ENCODE peak calls at places on chromosomes 11 and 22, in nine cellular contexts. K is fibroblast of mammary gland, Z is lower lobe of right lung, M is type B pancreatic cell, A is H9, B is heart left ventricle, Q is uterus, E is fibroblast of villous mesenchyme, C is WTC11. S is an unnamed sample.
A peak's percentile ranks its signal among the peaks of the same experiment; 100 is the strongest.

GRCh38 chr11:121012091-121012490 is 11.8 kb upstream of the TBCEL start:
- DNase-seq in C (no peak), Z (no peak), A (no peak), E (no peak), B (no peak), K (no peak), Q (no peak), M (no peak), S (no peak)

GRCh38 chr22:19109198-19110063 is 12.8 kb downstream of the DGCR2 start:
- DNase-seq in B (no peak), K (peak; percentile 67), C (no peak), Z (no peak), M (no peak), E (peak; percentile 91), Q (no peak), A (no peak), S (no peak)

GRCh38 chr22:17780116-17780740 is 6.0 kb upstream of the BID start:
- DNase-seq in Z (no peak), C (no peak), Q (no peak), B (peak; percentile 52), A (no peak), E (no peak), K (no peak), M (no peak), S (no peak)

GRCh38 chr22:20565079-20565734 is 57.8 kb downstream of the MED15 start:
- DNase-seq in C (no peak), Q (no peak), Z (no peak), M (no peak), E (no peak), B (peak; percentile 30), K (peak; percentile 60), A (no peak), S (no peak)

GRCh38 chr22:20953668-20954500 is 13.2 kb upstream of the AIFM3 start:
- DNase-seq in Z (no peak), C (no peak), B (no peak), K (peak; percentile 71), E (peak; percentile 89), A (no peak), M (no peak), Q (no peak), S (no peak)

GRCh38 chr22:37607912-37608476 is 640 bp upstream of the GGA1 start:
- DNase-seq in K (no peak), C (no peak), A (no peak), Q (no peak), E (no peak), Z (no peak), B (no peak), M (no peak), S (no peak)

GRCh38 chr22:17916226-17916889 is 108.0 kb downstream of the MICAL3 start:
- DNase-seq in Q (peak; percentile 11), B (no peak), E (no peak), A (no peak), K (no peak), Z (no peak), C (no peak), M (no peak), S (no peak)

GRCh38 chr11:134652586-134653255 is 240.7 kb upstream of the B3GAT1 start:
- DNase-seq in M (peak; percentile 25), K (no peak), E (no peak), A (no peak), Z (no peak), C (no peak), B (no peak), Q (no peak), S (no peak)

GRCh38 chr11:84291996-84292395 is 1005.8 kb upstream of the CCDC90B start:
- DNase-seq in B (no peak), M (no peak), Q (no peak), E (no peak), A (no peak), C (no peak), K (peak; percentile 39), Z (no peak), S (no peak)

GRCh38 chr11:79466411-79466810 is 25.6 kb upstream of the TENM4 start:
- DNase-seq in M (no peak), Z (no peak), E (peak; percentile 19), Q (no peak), B (no peak), A (no peak), C (no peak), K (peak; percentile 56), S (no peak)

GRCh38 chr22:21012446-21013407 is 2.2 kb upstream of the P2RX6 start:
- DNase-seq in C (no peak), B (no peak), A (no peak), E (no peak), Q (no peak), Z (no peak), K (no peak), M (no peak), S (no peak)

GRCh38 chr11:109039611-109040010 is 374.7 kb downstream of the DDX10 start:
- DNase-seq in K (peak; percentile 7), M (no peak), A (no peak), B (no peak), C (no peak), E (no peak), Z (no peak), Q (no peak), S (no peak)

GRCh38 chr22:17348464-17349103 is 20.7 kb upstream of the CECR2 start:
- DNase-seq in B (no peak), Z (no peak), K (no peak), E (no peak), A (no peak), M (no peak), C (no peak), Q (no peak), S (no peak)

GRCh38 chr11:16981651-16982194 is 32.5 kb downstream of the PLEKHA7 start:
- DNase-seq in A (peak; percentile 49), C (peak; percentile 26), E (peak; percentile 12), Z (peak; percentile 61), K (no peak), Q (no peak), B (no peak), M (peak; percentile 78), S (no peak)

GRCh38 chr22:19610518-19611253 is 86.5 kb upstream of the CLDN5 start:
- DNase-seq in A (peak; percentile 65), K (no peak), E (no peak), Z (no peak), C (peak; percentile 56), M (no peak), Q (no peak), B (no peak), S (no peak)

GRCh38 chr11:9581556-9582161 is 8.2 kb downstream of the WEE1 start:
- DNase-seq in M (no peak), B (no peak), K (no peak), Z (no peak), Q (no peak), A (no peak), E (no peak), C (no peak), S (no peak)

GRCh38 chr22:29765905-29766631 is 739 bp downstream of the ZMAT5 start:
- DNase-seq in Z (no peak), E (no peak), K (no peak), Q (no peak), B (no peak), M (no peak), C (peak; percentile 23), A (no peak), S (peak; percentile 15)

GRCh38 chr11:70542406-70542805 is 144.1 kb downstream of the CTTN start:
- DNase-seq in A (no peak), C (no peak), M (no peak), K (no peak), Z (peak; percentile 49), Q (no peak), B (peak; percentile 32), E (no peak), S (no peak)

GRCh38 chr22:30940655-30941362 is 27.8 kb downstream of the MORC2 start:
- DNase-seq in C (no peak), A (no peak), Q (no peak), E (no peak), M (no peak), K (no peak), Z (no peak), B (no peak), S (no peak)

GRCh38 chr22:38697055-38697980 is 3.4 kb downstream of the JOSD1 start:
- DNase-seq in Q (no peak), B (no peak), Z (no peak), A (no peak), M (no peak), E (peak; percentile 44), C (no peak), K (peak; percentile 24), S (no peak)

GRCh38 chr11:133937015-133937414 is 19.8 kb downstream of the IGSF9B start:
- DNase-seq in M (no peak), A (no peak), Q (no peak), B (peak; percentile 51), C (no peak), Z (no peak), K (no peak), E (no peak), S (no peak)

GRCh38 chr22:43407591-43407990 is 4.2 kb upstream of the MPPED1 start:
- DNase-seq in E (no peak), Q (no peak), B (peak; percentile 41), C (no peak), Z (peak; percentile 29), A (no peak), K (no peak), M (no peak), S (no peak)

GRCh38 chr11:61980783-61981541 is 13.5 kb upstream of the FTH1 start:
- DNase-seq in B (no peak), Q (no peak), Z (no peak), C (no peak), K (no peak), A (no peak), M (no peak), E (no peak), S (no peak)
- TF ChIP-seq CTCF in B (no peak), Q (no peak), Z (no peak), C (no peak), K (no peak), A (no peak), M (no peak), E (no peak), S (no peak)

GRCh38 chr11:11979487-11980117 is 28.8 kb downstream of the DKK3 start:
- DNase-seq in E (peak; percentile 91), B (no peak), C (no peak), K (peak; percentile 77), M (peak; percentile 68), Z (no peak), Q (peak; percentile 52), A (no peak), S (no peak)
- TF ChIP-seq CTCF in E (no peak), B (no peak), C (no peak), K (no peak), M (no peak), Z (no peak), Q (no peak), A (no peak), S (no peak)

DNA sequence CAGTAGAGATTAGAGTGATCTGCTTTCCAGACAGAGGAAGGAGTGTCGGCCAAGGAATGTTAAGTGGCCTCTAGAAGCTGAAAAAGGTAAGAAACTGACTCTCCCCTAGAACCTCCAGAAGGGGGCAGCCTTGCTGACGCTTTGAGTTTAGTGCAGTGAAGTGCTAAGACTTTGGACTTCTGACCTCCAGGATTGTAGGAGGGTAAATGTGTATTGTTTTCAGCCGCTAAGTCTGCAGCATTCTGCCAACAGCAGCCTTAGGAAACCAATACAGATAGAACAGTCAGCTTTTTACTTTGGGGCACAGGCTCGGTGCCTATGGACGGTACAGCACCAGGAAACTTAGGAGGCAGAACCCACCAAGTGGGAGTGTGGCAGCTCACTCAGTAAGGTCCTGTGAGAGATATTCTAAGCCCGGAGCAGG is 3.6 kb upstream of the TBC1D22A start:
- DNase-seq in Z (peak; percentile 53), M (no peak), K (peak; percentile 72), Q (no peak), E (peak; percentile 63), B (peak; percentile 63), C (peak; percentile 70), A (peak; percentile 74), S (peak; percentile 67)
- TF ChIP-seq CTCF in Z (peak; percentile 78), M (peak; percentile 77), K (peak; percentile 90), Q (peak; percentile 25), E (peak; percentile 79), B (peak; percentile 76), C (peak; percentile 53), A (peak; percentile 86), S (peak; percentile 67)

GRCh38 chr11:60838132-60838531 is 3.8 kb upstream of the CCDC86 start:
- DNase-seq in E (no peak), K (no peak), A (peak; percentile 72), Z (no peak), Q (no peak), C (peak; percentile 55), M (no peak), B (no peak), S (peak; percentile 21)
- TF ChIP-seq CTCF in E (peak; percentile 55), K (no peak), A (peak; percentile 69), Z (no peak), Q (no peak), C (peak; percentile 43), M (peak; percentile 60), B (no peak), S (peak; percentile 43)

S was measured in endothelial cell.